ENCODE peak calls at places on chromosome 6, in five cellular contexts. X, M, A, C and V are unnamed samples.

GRCh38 chr6:149963462-149964242 is at the start of gene ULBP1:
- DNase-seq in C (peak; percentile 91), A (peak; percentile 64), X (peak; percentile 78), M (peak; percentile 87), V (peak; percentile 95)

GRCh38 chr6:22222469-22222868 is 74.4 kb downstream of the PRL start:
- DNase-seq in C (no peak), A (no peak), M (no peak), X (no peak), V (no peak)

GRCh38 chr6:131159578-131159977 is 24.3 kb downstream of the AKAP7 start:
- DNase-seq in X (no peak), C (no peak), M (no peak), A (no peak), V (no peak)

GRCh38 chr6:84582997-84583396 is 181.4 kb downstream of the TBX18 start:
- DNase-seq in X (no peak), M (no peak), C (no peak), A (no peak), V (no peak)

GRCh38 chr6:142474446-142475289 is 172.9 kb downstream of the ADGRG6 start:
- DNase-seq in X (peak; percentile 15), M (no peak), A (peak; percentile 31), C (peak; percentile 20), V (peak; percentile 62)

GRCh38 chr6:32152414-32153251 is 894 bp upstream of the PRRT1 start:
- DNase-seq in C (no peak), A (peak; percentile 28), M (no peak), X (no peak), V (peak; percentile 80)

GRCh38 chr6:2952557-2953095 is 18.7 kb downstream of the SERPINB6 start:
- DNase-seq in M (peak; percentile 75), A (peak; percentile 82), X (peak; percentile 56), C (peak; percentile 63), V (peak; percentile 86)

GRCh38 chr6:155088856-155089255 is 93.7 kb downstream of the TIAM2 start:
- DNase-seq in M (no peak), C (no peak), A (no peak), X (no peak), V (no peak)

GRCh38 chr6:160730911-160731310 is 28.9 kb downstream of the PLG start:
- DNase-seq in C (no peak), M (no peak), A (no peak), X (no peak), V (no peak)

GRCh38 chr6:36862164-36862847 is 12.3 kb downstream of the PPIL1 start:
- DNase-seq in A (no peak), X (no peak), C (no peak), M (no peak), V (peak; percentile 88)

GRCh38 chr6:144055121-144055931 is 40.0 kb downstream of the SF3B5 start:
- DNase-seq in X (no peak), C (no peak), M (no peak), A (no peak), V (no peak)

GRCh38 chr6:76593668-76594067 is 521.2 kb upstream of the IMPG1 start:
- DNase-seq in C (no peak), A (no peak), M (no peak), X (no peak), V (no peak)

GRCh38 chr6:33313709-33314514 is at the start of gene TAPBP:
- DNase-seq in C (peak; percentile 74), A (peak; percentile 60), M (peak; percentile 71), X (peak; percentile 40), V (peak; percentile 88)

GRCh38 chr6:140537834-140538680 is 1163.6 kb upstream of the CITED2 start:
- DNase-seq in X (peak; percentile 10), A (no peak), C (no peak), M (peak; percentile 20), V (no peak)

GRCh38 chr6:129695373-129696027 is 14.5 kb downstream of the ARHGAP18 start:
- DNase-seq in M (no peak), A (no peak), X (no peak), C (no peak), V (peak; percentile 30)

GRCh38 chr6:155188707-155189496 is 74.9 kb upstream of the CLDN20 start:
- DNase-seq in A (no peak), X (peak; percentile 21), C (no peak), M (no peak), V (no peak)

GRCh38 chr6:22363166-22363965 is 66.5 kb upstream of the PRL start:
- DNase-seq in C (no peak), M (no peak), A (no peak), X (no peak), V (no peak)

GRCh38 chr6:73955800-73956199 is 259.8 kb downstream of the CD109 start:
- DNase-seq in C (no peak), X (no peak), A (no peak), M (no peak), V (no peak)

GRCh38 chr6:19549109-19549508 is 288.1 kb upstream of the ID4 start:
- DNase-seq in X (no peak), M (no peak), C (no peak), A (no peak), V (no peak)

GRCh38 chr6:53411451-53411850 is 62.7 kb upstream of the ELOVL5 start:
- DNase-seq in C (no peak), A (no peak), X (no peak), M (no peak), V (no peak)

GRCh38 chr6:40302856-40303449 is 284.2 kb downstream of the LRFN2 start:
- DNase-seq in A (no peak), X (no peak), M (no peak), C (no peak), V (no peak)

GRCh38 chr6:33374359-33374910 is 17.2 kb upstream of the KIFC1 start:
- DNase-seq in A (no peak), X (no peak), M (no peak), C (no peak), V (no peak)

GRCh38 chr6:156699017-156699421 is 78.2 kb upstream of the ARID1B start:
- DNase-seq in C (no peak), X (no peak), M (no peak), A (no peak), V (no peak)

GRCh38 chr6:77543601-77544000 is 80.3 kb upstream of the HTR1B start:
- DNase-seq in M (no peak), X (no peak), A (no peak), C (no peak), V (no peak)

GRCh38 chr6:73506246-73506645 is 14.6 kb downstream of the EEF1A1 start:
- DNase-seq in M (no peak), A (no peak), X (no peak), C (no peak), V (no peak)

DNA sequence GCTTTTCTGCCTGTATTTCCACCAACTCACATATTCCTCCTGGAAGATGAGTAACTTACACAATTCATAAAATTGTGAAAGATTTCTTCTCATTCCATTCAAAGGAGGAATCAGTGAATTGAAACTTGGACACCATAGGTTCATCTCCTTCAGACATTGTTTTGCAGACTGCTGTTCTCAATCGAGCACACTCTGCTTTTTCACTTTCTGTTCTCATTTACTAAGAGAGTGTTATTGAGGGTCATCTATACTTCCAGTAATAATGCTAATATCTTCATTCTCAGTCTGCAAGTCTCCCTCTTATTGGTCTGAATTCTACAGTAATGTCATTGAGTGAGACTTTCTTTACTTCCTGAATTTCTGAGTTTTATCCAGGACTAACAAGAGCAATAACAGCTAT is 67.5 kb upstream of the FUT9 start:
- DNase-seq in A (no peak), C (no peak), M (no peak), X (no peak), V (no peak)
- TF ChIP-seq POLR2A in A (no peak), C (no peak), M (no peak), X (no peak), V (no peak)

DNA sequence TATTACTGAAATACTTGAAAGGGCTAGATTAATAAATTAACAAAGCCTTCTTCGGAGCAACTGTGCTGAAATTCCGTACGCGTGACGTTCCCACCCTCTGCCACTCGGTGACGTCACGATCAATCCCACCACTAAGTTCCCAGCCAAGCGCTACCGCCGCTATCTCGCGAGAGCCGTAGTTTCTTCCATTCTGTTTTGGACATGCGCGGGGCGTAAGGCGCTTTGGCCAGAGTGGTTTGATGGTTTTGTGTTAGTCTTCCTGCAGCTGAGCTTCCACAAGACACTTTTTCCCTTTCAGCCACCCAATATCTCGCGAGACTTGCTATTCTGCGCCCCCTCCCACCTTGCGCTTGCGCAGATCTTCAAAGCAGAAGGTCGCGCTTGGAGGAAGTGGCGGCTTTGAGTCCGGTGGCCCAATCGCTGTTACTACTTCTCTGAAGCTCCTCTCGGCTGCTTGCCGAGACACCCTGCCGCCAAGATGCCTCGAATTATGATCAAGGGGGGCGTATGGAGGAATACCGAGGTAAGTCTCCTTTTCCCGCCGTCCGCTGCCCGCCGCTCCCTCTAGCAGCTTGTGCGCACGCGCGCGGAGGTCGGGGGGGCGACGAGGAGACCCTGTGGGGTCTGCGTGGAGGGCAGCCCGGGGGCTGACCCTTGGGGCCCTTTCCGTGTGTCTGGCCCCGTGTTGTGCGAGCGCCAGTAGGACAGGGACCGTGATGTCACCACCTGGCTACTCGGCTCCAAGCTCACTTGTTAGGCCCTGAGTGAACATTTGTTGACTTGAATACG is at the start of gene CDC5L:
- DNase-seq in C (peak; percentile 89), A (peak; percentile 93), M (peak; percentile 96), X (peak; percentile 95), V (peak; percentile 98)
- TF ChIP-seq POLR2A in C (peak; percentile 84), A (no peak), M (no peak), X (peak; percentile 75), V (peak; percentile 93)

GRCh38 chr6:139219746-139220145 is 72.1 kb downstream of the TXLNB start:
- DNase-seq in C (no peak), M (no peak), A (no peak), X (no peak), V (no peak)

GRCh38 chr6:139219271-139219729 is 72.5 kb downstream of the TXLNB start:
- DNase-seq in C (peak; percentile 84), X (peak; percentile 73), A (peak; percentile 91), M (peak; percentile 85), V (peak; percentile 80)
- TF ChIP-seq POLR2A in C (no peak), X (no peak), A (no peak), M (no peak), V (no peak)

GRCh38 chr6:41374618-41375590 is 39.5 kb downstream of the NCR2 start:
- DNase-seq in M (no peak), A (no peak), X (no peak), C (no peak), V (no peak)

GRCh38 chr6:41373919-41374617 is 38.7 kb downstream of the NCR2 start:
- DNase-seq in C (no peak), X (no peak), M (no peak), A (no peak), V (no peak)

GRCh38 chr6:41372526-41373366 is 37.3 kb downstream of the NCR2 start:
- DNase-seq in C (no peak), A (peak; percentile 34), X (no peak), M (no peak), V (no peak)

GRCh38 chr6:41371992-41372525 is 36.7 kb downstream of the NCR2 start:
- DNase-seq in M (peak; percentile 18), X (no peak), C (no peak), A (peak; percentile 46), V (no peak)

GRCh38 chr6:41373367-41373918 is 38.0 kb downstream of the NCR2 start:
- DNase-seq in A (no peak), C (no peak), M (no peak), X (no peak), V (no peak)
- TF ChIP-seq POLR2A in A (no peak), C (no peak), M (no peak), X (no peak), V (no peak)